ENCODE peak calls at places on chromosome 1, in seven cellular contexts. J is mesendoderm, Q is trophoblast cell, H is mesenchymal stem cell, W is neuronal stem cell, I is H9, O is H1. E is an unnamed sample.

GRCh38 chr1:247360116-247360898 is 28.6 kb upstream of the ZNF496 start:
- DNase-seq in J (no peak), Q (no peak), I (no peak), H (no peak), W (no peak), O (no peak), E (no peak)

GRCh38 chr1:158932171-158932570 is 819 bp downstream of the PYHIN1 start:
- DNase-seq in W (no peak), O (no peak), H (no peak), J (no peak), Q (no peak), I (no peak), E (no peak)

GRCh38 chr1:25675729-25676476 is 59.3 kb downstream of the MAN1C1 start:
- DNase-seq in Q (no peak), J (no peak), I (no peak), H (no peak), O (no peak), W (no peak), E (no peak)

GRCh38 chr1:52238474-52238873 is 96.6 kb downstream of the ZFYVE9 start:
- DNase-seq in I (no peak), Q (peak), J (no peak), O (no peak), H (peak), W (no peak), E (peak)

GRCh38 chr1:18764362-18764761 is 95.1 kb downstream of the TAS1R2 start:
- DNase-seq in H (no peak), I (no peak), W (no peak), Q (no peak), J (no peak), O (no peak), E (no peak)

GRCh38 chr1:77031101-77031662 is 163.9 kb downstream of the ST6GALNAC5 start:
- DNase-seq in J (peak), O (no peak), H (peak), I (no peak), W (no peak), Q (no peak), E (peak)

GRCh38 chr1:38527373-38527966 is 332.1 kb downstream of the RRAGC start:
- DNase-seq in J (peak), H (no peak), O (no peak), W (no peak), Q (peak), I (peak), E (no peak)

GRCh38 chr1:193406901-193407300 is 220.5 kb upstream of the B3GALT2 start:
- DNase-seq in J (peak), W (peak), I (no peak), Q (no peak), H (peak), O (no peak), E (peak)

GRCh38 chr1:24526940-24527542 is 24.4 kb downstream of the RCAN3 start:
- DNase-seq in W (no peak), H (peak), O (no peak), I (no peak), J (no peak), Q (peak), E (peak)

GRCh38 chr1:49045371-49045770 is 268.7 kb upstream of the BEND5 start:
- DNase-seq in H (no peak), W (no peak), O (no peak), J (no peak), I (no peak), Q (no peak), E (no peak)

GRCh38 chr1:84108900-84109578 is 35.0 kb upstream of the PRKACB start:
- DNase-seq in Q (no peak), H (no peak), J (no peak), W (no peak), O (no peak), I (no peak), E (no peak)

GRCh38 chr1:50665413-50665812 is 242.2 kb upstream of the DMRTA2 start:
- DNase-seq in I (no peak), Q (no peak), J (no peak), O (no peak), H (peak), W (no peak), E (peak)

GRCh38 chr1:20376171-20376570 is 85.5 kb downstream of the VWA5B1 start:
- DNase-seq in I (no peak), O (no peak), Q (no peak), J (no peak), H (no peak), W (no peak), E (no peak)

GRCh38 chr1:228938248-228938891 is 203.1 kb downstream of the RHOU start:
- DNase-seq in I (no peak), Q (no peak), H (peak), W (no peak), O (no peak), J (peak), E (no peak)

GRCh38 chr1:36322085-36322785 is 1.2 kb downstream of the EVA1B start:
- DNase-seq in Q (no peak), H (peak), I (peak), O (no peak), W (no peak), J (peak), E (no peak)

GRCh38 chr1:55374801-55375616 is 159.8 kb upstream of the USP24 start:
- DNase-seq in J (no peak), O (no peak), H (peak), I (no peak), W (no peak), Q (peak), E (no peak)

GRCh38 chr1:204307334-204307883 is 52.3 kb downstream of the PLEKHA6 start:
- DNase-seq in H (peak), O (no peak), Q (peak), W (peak), I (peak), J (peak), E (peak)

GRCh38 chr1:38783659-38784229 is 75.8 kb downstream of the RRAGC start:
- DNase-seq in O (no peak), J (no peak), H (no peak), I (no peak), Q (no peak), W (no peak), E (no peak)

GRCh38 chr1:41664861-41665640 is 180.6 kb upstream of the EDN2 start:
- DNase-seq in W (no peak), H (peak), I (peak), J (peak), O (peak), Q (peak), E (peak)

GRCh38 chr1:44617703-44618029 is 56.6 kb downstream of the TMEM53 start:
- DNase-seq in I (no peak), J (no peak), H (no peak), W (no peak), Q (no peak), O (no peak), E (no peak)

GRCh38 chr1:100347009-100347966 is 5.0 kb upstream of the CDC14A start:
- DNase-seq in H (peak), O (no peak), Q (no peak), W (no peak), J (no peak), I (no peak), E (peak)

GRCh38 chr1:26429741-26430140 is 2.4 kb upstream of the DHDDS start:
- DNase-seq in I (peak), W (peak), H (no peak), J (peak), Q (no peak), O (no peak), E (no peak)

GRCh38 chr1:31505884-31506497 is 70.3 kb upstream of the TINAGL1 start:
- DNase-seq in H (peak), W (no peak), J (no peak), Q (no peak), I (peak), O (no peak), E (peak)

DNA sequence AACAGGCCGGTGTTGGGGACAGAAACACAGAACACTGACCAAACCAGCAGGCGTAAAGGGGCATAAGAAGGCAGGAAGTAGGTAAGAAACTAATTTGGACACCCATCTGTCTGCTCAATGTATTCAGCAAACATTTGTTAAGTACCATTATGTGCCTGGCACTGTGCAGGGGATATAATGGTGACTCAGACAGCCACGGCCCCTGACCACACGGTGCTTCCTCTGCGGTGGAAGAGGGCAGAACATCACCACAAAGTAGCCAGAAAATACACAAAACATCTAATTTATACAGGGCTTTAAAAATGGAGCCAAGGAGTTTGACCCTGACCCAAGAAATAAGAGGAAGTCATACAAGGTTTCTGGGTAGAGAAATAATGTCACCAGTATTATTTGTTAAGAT is 12.9 kb downstream of the DNAJC11 start:
- DNase-seq in Q (no peak), H (peak), I (no peak), W (no peak), O (no peak), J (no peak), E (peak)
- H3K4ac ChIP-seq in Q (peak), H (no peak), I (no peak), W (no peak), O (no peak), J (no peak), E (peak)

DNA sequence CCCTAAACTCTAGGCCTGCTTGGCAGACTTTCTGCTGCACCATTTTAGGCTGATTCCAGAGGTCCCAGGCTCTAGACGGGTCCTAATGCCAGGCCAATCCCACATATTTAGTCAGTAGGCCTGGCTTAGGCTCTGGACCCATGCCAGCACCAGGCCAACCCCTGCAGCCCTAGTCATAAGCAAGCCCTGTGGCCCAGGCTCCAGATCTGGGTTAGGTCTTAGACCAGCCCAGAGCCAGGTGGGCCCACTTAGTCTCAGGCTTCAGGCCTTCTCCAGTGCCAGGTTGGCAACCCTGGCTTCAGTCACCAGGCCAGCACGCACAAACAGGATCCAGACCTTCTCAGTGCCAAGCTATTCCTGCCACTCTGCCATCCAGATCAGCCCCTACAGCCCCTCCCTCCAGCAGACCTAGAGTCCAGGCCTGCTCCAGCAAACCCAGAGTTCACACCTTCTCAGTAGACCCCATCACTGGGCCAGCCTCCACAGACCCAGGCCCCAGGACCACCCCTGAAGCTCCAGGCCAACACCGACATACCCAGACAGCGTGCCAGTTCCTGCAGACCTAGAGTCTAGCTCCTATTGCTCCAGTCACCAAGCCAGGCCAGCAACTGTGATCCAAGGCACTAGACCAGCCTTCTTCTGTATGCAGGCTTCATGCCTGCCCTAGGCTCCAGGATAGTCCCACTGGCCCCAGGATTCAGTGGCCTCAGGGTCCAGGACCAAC is 467.6 kb downstream of the RWDD3 start:
- DNase-seq in H (no peak), Q (no peak), W (no peak), J (no peak), I (no peak), O (no peak), E (no peak)
- H3K4ac ChIP-seq in H (no peak), Q (no peak), W (no peak), J (no peak), I (no peak), O (no peak), E (no peak)

DNA sequence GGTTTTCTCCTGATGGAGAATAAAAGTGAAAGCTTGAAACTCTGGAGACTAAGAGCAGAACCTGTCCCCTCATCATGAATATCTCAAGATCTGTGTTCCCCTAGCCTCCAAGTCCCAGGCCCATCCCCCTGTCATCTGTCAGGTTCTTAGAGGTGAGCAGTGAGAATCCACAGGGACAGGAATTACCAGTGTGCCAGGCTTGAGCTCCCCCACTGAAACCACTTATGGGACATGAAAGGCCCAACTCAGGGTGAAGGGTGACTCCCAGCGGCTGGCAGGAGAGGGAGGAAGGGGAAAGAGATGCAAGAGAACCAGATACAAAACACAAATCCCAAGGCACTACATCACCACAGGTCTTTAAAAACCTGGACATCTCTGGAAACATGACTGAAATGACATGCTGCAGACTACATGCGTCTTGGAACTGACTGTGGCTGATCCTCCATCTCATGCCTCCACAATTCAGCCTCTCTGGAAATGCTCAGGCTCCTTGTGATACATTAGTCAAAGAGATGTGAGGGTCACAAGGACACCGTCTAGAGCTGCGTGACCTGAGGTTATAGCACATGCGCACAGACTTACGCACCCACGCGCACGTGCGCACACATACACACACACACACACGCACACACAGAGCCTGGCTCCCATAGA is 6.8 kb upstream of the LY9 start:
- DNase-seq in H (no peak), O (no peak), W (no peak), I (no peak), J (no peak), Q (no peak), E (no peak)
- H3K4ac ChIP-seq in H (no peak), O (no peak), W (no peak), I (no peak), J (no peak), Q (no peak), E (no peak)

DNA sequence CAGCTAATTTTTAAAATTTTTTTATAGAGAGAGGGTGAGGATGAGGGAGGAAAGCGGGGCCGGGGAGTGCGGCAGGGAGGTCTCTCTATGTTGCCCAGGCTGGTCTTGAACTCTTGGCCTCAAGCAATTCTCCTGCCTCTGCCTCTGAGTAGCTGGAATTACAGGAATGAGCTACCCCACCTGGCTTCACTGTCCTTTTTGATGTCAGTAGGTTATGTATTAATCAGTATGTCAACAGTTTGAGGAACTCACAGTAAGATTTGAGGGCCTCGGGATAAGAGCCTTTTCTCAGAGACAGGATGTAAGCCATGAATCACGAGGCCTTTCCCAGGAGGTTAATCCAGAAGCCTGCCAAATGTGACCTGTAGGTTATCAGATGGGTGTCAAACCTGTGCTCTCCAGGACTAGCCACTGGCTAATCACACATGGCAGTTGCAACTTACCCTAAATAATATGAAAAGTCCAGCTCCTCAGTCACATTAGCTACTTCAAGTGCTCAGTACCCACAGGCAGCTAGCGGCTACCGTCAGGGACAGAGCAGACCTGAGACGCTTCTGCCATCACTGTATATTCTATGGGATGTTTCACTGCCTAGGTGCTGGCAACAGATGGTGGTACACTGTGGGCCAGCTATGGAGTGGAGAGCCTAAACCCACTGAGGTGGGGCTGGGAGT is 33.1 kb downstream of the TRIM67 start:
- DNase-seq in H (no peak), I (no peak), J (peak), Q (peak), O (no peak), W (no peak), E (no peak)
- H3K4ac ChIP-seq in H (no peak), I (no peak), J (no peak), Q (no peak), O (no peak), W (no peak), E (no peak)

E was measured in IMR-90.